ENCODE peak calls at places on chromosomes 13 and 19, in nine cellular contexts. K is neuronal stem cell; C is omental fat pad; B is cortex of kidney; U is lung microvascular endothelial cell; R is nephron progenitor cell; E is stimulated activated CD8-positive, alpha-beta memory T cell treated with anti-CD3 and anti-CD28 coated beads, Interleukin-4, amount 100 ng/mL, for 24 hours; G is bronchial epithelial cell; D is Calu3. P is an unnamed sample.

GRCh38 chr13:51643114-51643881 is 59.0 kb downstream of the WDFY2 start:
- DNase-seq in K (no peak), C (no peak), B (no peak), U (peak), R (no peak), E (no peak), G (peak), D (no peak), P (no peak)

GRCh38 chr13:20828540-20829364 is 55.0 kb upstream of the EEF1AKMT1 start:
- DNase-seq in K (peak), C (no peak), B (no peak), U (peak), R (peak), E (no peak), G (peak), D (peak), P (peak)

GRCh38 chr19:18155095-18156087 is 2.4 kb downstream of the PIK3R2 start:
- DNase-seq in K (no peak), C (no peak), B (no peak), U (no peak), R (no peak), E (no peak), G (no peak), D (no peak), P (no peak)

GRCh38 chr13:36418022-36418805 is 14.1 kb upstream of the CCNA1 start:
- DNase-seq in K (no peak), C (no peak), B (no peak), U (peak), R (no peak), E (no peak), G (peak), D (peak), P (peak)

GRCh38 chr19:19748249-19748938 is 15.5 kb upstream of the ZNF14 start:
- DNase-seq in K (no peak), C (no peak), B (no peak), U (no peak), R (no peak), E (no peak), G (no peak), D (no peak), P (no peak)

GRCh38 chr19:42122691-42123607 is 9.3 kb downstream of the POU2F2 start:
- DNase-seq in K (no peak), C (no peak), B (no peak), U (no peak), R (no peak), E (peak), G (no peak), D (no peak), P (no peak)

GRCh38 chr13:40221460-40222201 is 444.8 kb downstream of the FOXO1 start:
- DNase-seq in K (no peak), C (no peak), B (no peak), U (peak), R (no peak), E (no peak), G (peak), D (no peak), P (no peak)

GRCh38 chr19:17406039-17406886 is 833 bp upstream of the BST2 start:
- DNase-seq in K (no peak), C (no peak), B (no peak), U (peak), R (no peak), E (no peak), G (no peak), D (no peak), P (no peak)

GRCh38 chr13:113756441-113757097 is 2.5 kb upstream of the TMEM255B start:
- DNase-seq in K (no peak), C (no peak), B (no peak), U (no peak), R (no peak), E (no peak), G (peak), D (no peak), P (no peak)

GRCh38 chr13:36362251-36362650 is 16.1 kb upstream of the SPART start:
- DNase-seq in K (no peak), C (no peak), B (no peak), U (peak), R (no peak), E (no peak), G (peak), D (no peak), P (no peak)

GRCh38 chr19:756232-756631 is 5.3 kb downstream of the MISP start:
- DNase-seq in K (no peak), C (no peak), B (no peak), U (peak), R (no peak), E (no peak), G (peak), D (no peak), P (peak)

GRCh38 chr13:87052731-87053130 is 618.4 kb upstream of the SLITRK5 start:
- DNase-seq in K (no peak), C (no peak), B (no peak), U (no peak), R (no peak), E (no peak), G (peak), D (no peak), P (no peak)

GRCh38 chr13:67048793-67049150 is 181.4 kb downstream of the PCDH9 start:
- DNase-seq in K (no peak), C (no peak), B (no peak), U (no peak), R (no peak), E (no peak), G (no peak), D (no peak), P (no peak)

GRCh38 chr19:44741841-44742352 is 6.6 kb upstream of the BCL3 start:
- DNase-seq in K (no peak), C (peak), B (no peak), U (peak), R (no peak), E (no peak), G (peak), D (peak), P (peak)

GRCh38 chr19:952680-953500 is 27.1 kb downstream of the ARID3A start:
- DNase-seq in K (no peak), C (no peak), B (no peak), U (no peak), R (no peak), E (no peak), G (peak), D (peak), P (peak)

GRCh38 chr13:104571161-104571889 is 1505.1 kb upstream of the SLC10A2 start:
- DNase-seq in K (peak), C (no peak), B (no peak), U (peak), R (peak), E (no peak), G (peak), D (peak), P (peak)

GRCh38 chr13:47374741-47375140 is 477.9 kb upstream of the HTR2A start:
- DNase-seq in K (no peak), C (no peak), B (no peak), U (no peak), R (no peak), E (no peak), G (no peak), D (no peak), P (no peak)

GRCh38 chr19:3276341-3276799 is 51.9 kb downstream of the CELF5 start:
- DNase-seq in K (no peak), C (no peak), B (no peak), U (no peak), R (peak), E (peak), G (peak), D (peak), P (peak)

GRCh38 chr19:49151339-49152217 is 3.6 kb downstream of the HRC start:
- DNase-seq in K (no peak), C (no peak), B (no peak), U (peak), R (peak), E (no peak), G (peak), D (peak), P (peak)

GRCh38 chr13:91361755-91362271 is 14.3 kb downstream of the MIR17HG start:
- DNase-seq in K (no peak), C (no peak), B (no peak), U (no peak), R (no peak), E (no peak), G (peak), D (no peak), P (no peak)

GRCh38 chr13:82654851-82655517 is 1227.3 kb downstream of the SLITRK1 start:
- DNase-seq in K (no peak), C (no peak), B (no peak), U (no peak), R (no peak), E (no peak), G (peak), D (no peak), P (no peak)

GRCh38 chr19:40831502-40832430 is 18.5 kb downstream of the CYP2A6 start:
- DNase-seq in K (no peak), C (no peak), B (no peak), U (no peak), R (no peak), E (no peak), G (peak), D (peak), P (peak)

GRCh38 chr13:80979035-80979641 is 638.2 kb upstream of the SPRY2 start:
- DNase-seq in K (peak), C (no peak), B (no peak), U (peak), R (peak), E (no peak), G (peak), D (peak), P (peak)

GRCh38 chr19:44164327-44164672 is 600 bp upstream of the ZNF226 start:
- DNase-seq in K (no peak), C (no peak), B (no peak), U (no peak), R (no peak), E (no peak), G (no peak), D (no peak), P (no peak)

GRCh38 chr19:21835429-21835809 is 563 bp downstream of the ZNF43 start:
- DNase-seq in K (no peak), C (no peak), B (no peak), U (no peak), R (no peak), E (no peak), G (no peak), D (no peak), P (no peak)

GRCh38 chr13:27170521-27171243 is 929 bp downstream of the USP12 start:
- DNase-seq in K (peak), C (no peak), B (peak), U (peak), R (peak), E (peak), G (no peak), D (no peak), P (peak)

GRCh38 chr13:30696278-30697176 is 38.8 kb upstream of the ALOX5AP start:
- DNase-seq in K (no peak), C (no peak), B (no peak), U (peak), R (peak), E (no peak), G (no peak), D (no peak), P (peak)

P was measured in ELF-1.